ENCODE peak calls at places on chromosome 2, in nine cellular contexts. L is HCT116, C is stomach, Y is GM12878, F is GM23338, D is K562, Z is sigmoid colon, O is breast epithelium, A is SK-N-SH. X is an unnamed sample.

GRCh38 chr2:219230201-219230540 is 565 bp downstream of the ANKZF1 start:
- DNase-seq in Z (peak; percentile 80), F (peak; percentile 80), A (peak; percentile 65), Y (no peak), D (peak; percentile 36), L (no peak), O (no peak), C (peak; percentile 73), X (peak; percentile 92)

GRCh38 chr2:88658890-88659881 is 31.9 kb upstream of the EIF2AK3 start:
- DNase-seq in O (no peak), Z (peak; percentile 76), L (no peak), C (no peak), D (no peak), A (no peak), Y (no peak), F (peak; percentile 66), X (no peak)

GRCh38 chr2:109081374-109081773 is 47.6 kb upstream of the SH3RF3 start:
- DNase-seq in F (no peak), Z (no peak), D (no peak), O (no peak), C (no peak), A (no peak), L (no peak), Y (no peak), X (peak; percentile 56)

GRCh38 chr2:120109186-120110061 is 96.5 kb downstream of the EPB41L5 start:
- DNase-seq in F (no peak), D (peak; percentile 9), A (peak; percentile 41), Y (peak; percentile 19), C (no peak), O (no peak), L (peak; percentile 12), Z (no peak), X (no peak)

GRCh38 chr2:130894326-130894942 is 57.7 kb downstream of the ARHGEF4 start:
- DNase-seq in C (no peak), F (no peak), O (no peak), A (no peak), Z (no peak), D (no peak), Y (no peak), L (no peak), X (no peak)

GRCh38 chr2:100446696-100447095 is 23.6 kb upstream of the NMS start:
- DNase-seq in F (no peak), D (no peak), A (no peak), O (no peak), L (no peak), Z (no peak), C (no peak), Y (no peak), X (no peak)

GRCh38 chr2:108403494-108403893 is 25.7 kb downstream of the SULT1C4 start:
- DNase-seq in L (no peak), A (no peak), Y (no peak), Z (no peak), O (no peak), C (no peak), D (no peak), F (peak; percentile 46), X (no peak)

GRCh38 chr2:53784431-53784830 is 2.3 kb downstream of the ASB3 start:
- DNase-seq in A (no peak), C (no peak), O (no peak), L (no peak), D (no peak), Z (no peak), Y (no peak), F (no peak), X (no peak)

GRCh38 chr2:187774551-187775071 is 220.4 kb upstream of the TFPI start:
- DNase-seq in O (no peak), L (no peak), D (no peak), Z (no peak), F (no peak), C (no peak), Y (no peak), A (no peak), X (no peak)

GRCh38 chr2:172516299-172516698 is 39.6 kb upstream of the PDK1 start:
- DNase-seq in L (no peak), A (no peak), C (no peak), F (no peak), D (no peak), O (no peak), Z (no peak), Y (no peak), X (no peak)

GRCh38 chr2:19038096-19039015 is 320.1 kb downstream of the OSR1 start:
- DNase-seq in C (no peak), L (no peak), Y (no peak), D (no peak), F (no peak), A (no peak), O (no peak), Z (no peak), X (no peak)

GRCh38 chr2:234566622-234567021 is 69.7 kb upstream of the ARL4C start:
- DNase-seq in F (no peak), Z (no peak), C (no peak), L (no peak), O (no peak), D (no peak), Y (no peak), A (no peak), X (no peak)

GRCh38 chr2:234577191-234577590 is 80.3 kb upstream of the ARL4C start:
- DNase-seq in D (no peak), F (no peak), Y (no peak), A (no peak), C (no peak), O (no peak), L (no peak), Z (no peak), X (no peak)

GRCh38 chr2:234569776-234570430 is 73.0 kb upstream of the ARL4C start:
- DNase-seq in L (no peak), A (no peak), F (no peak), Y (no peak), D (no peak), O (no peak), C (no peak), Z (no peak), X (no peak)

GRCh38 chr2:234570476-234570875 is 73.6 kb upstream of the ARL4C start:
- DNase-seq in Z (no peak), F (no peak), Y (no peak), C (no peak), D (no peak), L (no peak), O (no peak), A (no peak), X (no peak)

GRCh38 chr2:234571620-234572407 is 74.9 kb upstream of the ARL4C start:
- DNase-seq in A (no peak), L (no peak), C (no peak), D (no peak), Y (no peak), Z (no peak), F (no peak), O (no peak), X (no peak)
- H3K4me1 ChIP-seq in A (no peaks in the 10 kb centered on the region), L (no peaks in the 10 kb centered on the region), C (no peaks in the 10 kb centered on the region), D (no peaks in the 10 kb centered on the region), Y (no peaks in the 10 kb centered on the region), Z (no peaks in the 10 kb centered on the region), F (peaks cover 1% of the 10 kb centered on the region), O (no peaks in the 10 kb centered on the region), X (peaks cover 10% of the 10 kb centered on the region)

GRCh38 chr2:208285853-208286252 is 19.8 kb downstream of the PIKFYVE start:
- DNase-seq in L (no peak), A (no peak), F (no peak), O (no peak), Z (no peak), D (no peak), Y (no peak), C (no peak), X (no peak)
- TF ChIP-seq POLR2AphosphoS5 in L (no peak), A (no peak), F (no peak), O (no peak), Z (no peak), D (no peak), Y (no peak), C (no peak), X (no peak)

GRCh38 chr2:96207073-96207777 is 1.4 kb downstream of the STARD7 start:
- DNase-seq in O (no peak), Y (no peak), C (no peak), F (no peak), A (peak; percentile 39), L (no peak), Z (no peak), D (no peak), X (no peak)

GRCh38 chr2:96205238-96205637 is 3.4 kb downstream of the STARD7 start:
- DNase-seq in L (no peak), A (no peak), F (no peak), D (no peak), Z (no peak), O (no peak), C (no peak), Y (no peak), X (no peak)

GRCh38 chr2:96207778-96208143 is 866 bp downstream of the STARD7 start:
- DNase-seq in C (no peak), Z (no peak), Y (no peak), O (no peak), F (no peak), A (no peak), D (no peak), L (no peak), X (no peak)

GRCh38 chr2:96204836-96205235 is 3.8 kb downstream of the STARD7 start:
- DNase-seq in A (no peak), O (no peak), F (no peak), Z (no peak), C (no peak), Y (no peak), L (no peak), D (no peak), X (no peak)

GRCh38 chr2:96205888-96206287 is 2.7 kb downstream of the STARD7 start:
- DNase-seq in Z (no peak), A (no peak), D (no peak), Y (no peak), O (no peak), C (no peak), F (no peak), L (no peak), X (no peak)
- H3K4me1 ChIP-seq in Z (peaks cover 76% of the 10 kb centered on the region), A (peaks cover 25% of the 10 kb centered on the region), D (peaks cover 40% of the 10 kb centered on the region), Y (peaks cover 31% of the 10 kb centered on the region), O (peaks cover 21% of the 10 kb centered on the region), C (peaks cover 60% of the 10 kb centered on the region), F (peaks cover 44% of the 10 kb centered on the region), L (peaks cover 14% of the 10 kb centered on the region), X (peaks cover 87% of the 10 kb centered on the region)

GRCh38 chr2:112912403-112912802 is 1.4 kb downstream of the IL37 start:
- DNase-seq in A (no peak), F (no peak), D (no peak), L (no peak), Z (no peak), Y (no peak), O (no peak), C (no peak), X (no peak)

GRCh38 chr2:112907001-112907949 is 3.7 kb upstream of the IL37 start:
- DNase-seq in Z (no peak), O (no peak), C (no peak), F (peak; percentile 4), L (no peak), Y (no peak), A (no peak), D (no peak), X (no peak)

GRCh38 chr2:112910219-112910618 is 746 bp upstream of the IL37 start:
- DNase-seq in O (no peak), F (no peak), D (no peak), Z (no peak), C (no peak), A (no peak), Y (no peak), L (no peak), X (no peak)

GRCh38 chr2:112906276-112906675 is 4.7 kb upstream of the IL37 start:
- DNase-seq in Y (no peak), O (no peak), L (no peak), D (no peak), F (no peak), Z (no peak), A (no peak), C (no peak), X (no peak)

GRCh38 chr2:112910865-112911264 is at the start of gene IL37:
- DNase-seq in A (no peak), F (no peak), C (no peak), O (no peak), D (no peak), L (no peak), Y (no peak), Z (no peak), X (no peak)
- TF ChIP-seq POLR2AphosphoS5 in A (no peak), F (no peak), C (no peak), O (no peak), D (no peak), L (no peak), Y (no peak), Z (no peak), X (no peak)

X was measured in spleen.